ENCODE peak calls at places on chromosome 16, in seven cellular contexts. D, B, V, I, G, H and R are unnamed samples.

GRCh38 chr16:369866-370436 is 387 bp downstream of the MRPL28 start:
- DNase-seq in H (no peak), B (no peak), I (no peak), V (peak), G (no peak), D (no peak), R (no peak)

GRCh38 chr16:84340305-84341040 is 27.9 kb upstream of the ATP2C2 start:
- DNase-seq in V (no peak), H (peak), I (no peak), B (no peak), G (peak), D (no peak), R (no peak)

GRCh38 chr16:68090109-68090508 is 4.9 kb downstream of the NFATC3 start:
- DNase-seq in B (no peak), D (no peak), H (no peak), V (no peak), G (no peak), I (no peak), R (no peak)

GRCh38 chr16:89536371-89536770 is 24.1 kb upstream of the RPL13 start:
- DNase-seq in H (no peak), G (no peak), I (no peak), B (no peak), V (no peak), D (no peak), R (no peak)

GRCh38 chr16:10812352-10813122 is 6.1 kb downstream of the TVP23A start:
- DNase-seq in D (no peak), G (no peak), H (no peak), V (no peak), I (no peak), B (no peak), R (no peak)

GRCh38 chr16:88479795-88480760 is 27.0 kb downstream of the ZFPM1 start:
- DNase-seq in G (no peak), B (no peak), H (no peak), D (no peak), V (no peak), I (peak), R (no peak)

GRCh38 chr16:27819881-27820610 is 243.5 kb downstream of the GSG1L start:
- DNase-seq in I (no peak), D (no peak), B (no peak), G (no peak), V (no peak), H (no peak), R (peak)

GRCh38 chr16:57618306-57619132 is 9.9 kb upstream of the ADGRG1 start:
- DNase-seq in I (no peak), B (no peak), H (peak), V (no peak), G (no peak), D (no peak), R (peak)

GRCh38 chr16:49811630-49812334 is 44.1 kb downstream of the ZNF423 start:
- DNase-seq in G (no peak), H (peak), I (no peak), V (peak), D (peak), B (no peak), R (no peak)

GRCh38 chr16:31487076-31487719 is 4.3 kb downstream of the SLC5A2 start:
- DNase-seq in B (no peak), V (no peak), I (no peak), H (no peak), D (no peak), G (no peak), R (no peak)

GRCh38 chr16:74902161-74902560 is 82.8 kb downstream of the WDR59 start:
- DNase-seq in D (no peak), G (no peak), B (no peak), I (no peak), V (no peak), H (no peak), R (no peak)

GRCh38 chr16:85425061-85425662 is 188.0 kb upstream of the GSE1 start:
- DNase-seq in G (no peak), I (no peak), H (no peak), B (peak), V (peak), D (peak), R (peak)

GRCh38 chr16:24577167-24577566 is 37.8 kb downstream of the RBBP6 start:
- DNase-seq in D (no peak), V (no peak), H (no peak), I (no peak), G (no peak), B (no peak), R (no peak)

GRCh38 chr16:19809121-19809635 is 75.5 kb downstream of the GPRC5B start:
- DNase-seq in H (peak), V (no peak), I (no peak), D (no peak), G (no peak), B (no peak), R (no peak)

GRCh38 chr16:56815721-56816120 is 49.3 kb upstream of the SLC12A3 start:
- DNase-seq in H (no peak), B (no peak), V (no peak), G (no peak), I (no peak), D (no peak), R (no peak)

DNA sequence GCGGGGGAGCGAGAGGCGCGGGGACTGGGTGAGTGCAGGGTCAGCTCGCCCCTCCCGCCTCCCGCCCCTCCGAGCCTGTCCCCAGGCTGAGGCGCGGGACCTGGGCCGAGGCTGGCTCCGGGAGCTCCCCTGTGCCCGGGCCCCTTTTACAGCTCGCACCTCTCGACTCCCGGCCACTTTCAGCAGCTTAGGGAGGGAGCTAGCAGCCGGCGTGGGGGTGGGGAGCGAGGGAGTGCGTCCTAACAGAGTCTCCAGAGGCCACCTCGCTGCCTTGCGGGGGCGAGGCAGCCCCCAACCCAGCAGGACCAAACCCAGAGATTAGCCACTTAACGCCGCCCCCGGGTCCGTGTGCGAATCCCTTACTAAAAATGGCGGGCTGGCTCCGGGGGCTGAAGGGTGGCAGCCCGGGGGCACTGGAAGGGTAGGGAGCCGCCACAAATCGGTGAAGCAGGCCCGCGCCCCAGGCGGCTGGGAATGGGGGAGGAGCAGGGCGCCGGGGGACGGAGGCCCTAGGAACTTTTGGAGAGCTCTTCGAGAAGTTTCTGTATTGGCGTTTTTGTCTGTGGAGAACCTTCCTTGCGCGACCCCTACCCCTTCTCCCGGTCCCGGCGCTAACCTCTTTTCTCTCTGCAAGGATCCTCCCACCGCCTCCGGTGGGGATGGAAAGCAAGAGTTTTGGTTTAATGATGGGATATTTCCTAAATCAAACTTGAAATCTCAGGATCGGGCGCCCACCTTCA is 601 bp upstream of the IRX3 start:
- DNase-seq in I (no peak), B (no peak), D (no peak), H (no peak), G (peak), V (no peak), R (no peak)
- TF ChIP-seq CTCF in I (no peak), B (no peak), D (no peak), H (no peak), G (no peak), V (no peak), R (no peak)

GRCh38 chr16:82748026-82748425 is 121.3 kb downstream of the CDH13 start:
- DNase-seq in D (no peak), B (no peak), H (peak), I (no peak), G (no peak), V (no peak), R (no peak)
- TF ChIP-seq CTCF in D (no peak), B (no peak), H (peak), I (no peak), G (no peak), V (peak), R (no peak)

GRCh38 chr16:81625544-81626152 is 153.4 kb upstream of the PLCG2 start:
- DNase-seq in V (no peak), D (no peak), G (peak), H (no peak), I (no peak), B (no peak), R (no peak)
- TF ChIP-seq CTCF in V (no peak), D (no peak), G (no peak), H (no peak), I (no peak), B (no peak), R (no peak)

GRCh38 chr16:4379001-4379688 is 7.5 kb downstream of the VASN start:
- DNase-seq in G (no peak), I (no peak), D (no peak), H (no peak), V (no peak), B (no peak), R (peak)

GRCh38 chr16:4376820-4377572 is 5.3 kb downstream of the VASN start:
- DNase-seq in I (no peak), V (no peak), D (no peak), B (no peak), H (no peak), G (no peak), R (no peak)

GRCh38 chr16:4376126-4376819 is 4.6 kb downstream of the VASN start:
- DNase-seq in B (no peak), V (peak), I (no peak), H (peak), D (peak), G (no peak), R (no peak)

GRCh38 chr16:4378202-4378666 is 6.6 kb downstream of the VASN start:
- DNase-seq in V (no peak), G (no peak), B (no peak), D (no peak), H (no peak), I (no peak), R (no peak)

GRCh38 chr16:4377573-4378146 is 6.0 kb downstream of the VASN start:
- DNase-seq in V (no peak), H (no peak), I (no peak), G (no peak), B (no peak), D (no peak), R (no peak)
- TF ChIP-seq CTCF in V (no peak), H (peak), I (no peak), G (no peak), B (peak), D (peak), R (no peak)

GRCh38 chr16:51201604-51202003 is 50.5 kb upstream of the SALL1 start:
- DNase-seq in H (peak), G (no peak), V (no peak), B (no peak), D (no peak), I (no peak), R (no peak)
- TF ChIP-seq CTCF in H (no peak), G (no peak), V (no peak), B (no peak), D (no peak), I (no peak), R (no peak)